ENCODE peak calls at places on chromosome 1, in six cellular contexts. G is uterus; S is activated T-cell treated with anti-CD3 and anti-CD28 coated beads for 48 hours; M is globus pallidus; P is stimulated activated CD8-positive, alpha-beta memory T cell treated with anti-CD3 and anti-CD28 coated beads, Interleukin-15, amount 100 ng/mL, for 1 hour; I is T-helper 2 cell. O is an unnamed sample.

GRCh38 chr1:53306168-53306567 is 21.7 kb downstream of the LRP8 start:
- DNase-seq in M (no peak), G (no peak), I (no peak), P (no peak), S (no peak), O (no peak)

GRCh38 chr1:46806196-46807020 is 7.6 kb downstream of the CYP4B1 start:
- DNase-seq in G (peak), M (no peak), S (no peak), P (no peak), I (no peak), O (no peak)

GRCh38 chr1:19483261-19483660 is 2.1 kb downstream of the CAPZB start:
- DNase-seq in P (no peak), I (no peak), G (no peak), M (no peak), S (no peak), O (no peak)

GRCh38 chr1:32321712-32322291 is 14.2 kb downstream of the MARCKSL1 start:
- DNase-seq in P (no peak), G (no peak), I (peak), M (no peak), S (no peak), O (peak)

GRCh38 chr1:16083486-16083885 is 10.0 kb upstream of the FAM131C start:
- DNase-seq in I (no peak), G (no peak), M (no peak), S (no peak), P (no peak), O (no peak)

GRCh38 chr1:43531453-43531905 is 796 bp downstream of the PTPRF start:
- DNase-seq in G (no peak), M (no peak), I (no peak), P (no peak), S (no peak), O (no peak)

GRCh38 chr1:982765-983436 is 1.0 kb upstream of the PERM1 start:
- DNase-seq in I (no peak), S (no peak), G (no peak), M (no peak), P (no peak), O (no peak)

GRCh38 chr1:179129702-179130473 is 48.0 kb downstream of the TOR3A start:
- DNase-seq in M (peak), S (no peak), P (no peak), I (peak), G (no peak), O (no peak)

GRCh38 chr1:15952317-15953258 is 23.3 kb downstream of the ZBTB17 start:
- DNase-seq in P (no peak), M (no peak), S (peak), I (no peak), G (no peak), O (no peak)

GRCh38 chr1:47675047-47675675 is 237.3 kb downstream of the FOXD2 start:
- DNase-seq in I (no peak), M (no peak), S (no peak), P (no peak), G (no peak), O (no peak)

GRCh38 chr1:92301021-92301420 is 2.2 kb downstream of the RPAP2 start:
- DNase-seq in M (no peak), I (no peak), P (no peak), S (no peak), G (no peak), O (no peak)

GRCh38 chr1:197787623-197788536 is 12.6 kb upstream of the DENND1B start:
- DNase-seq in M (no peak), G (no peak), I (no peak), P (no peak), S (no peak), O (no peak)

GRCh38 chr1:3471356-3472087 is 17.1 kb downstream of the ARHGEF16 start:
- DNase-seq in S (no peak), M (peak), P (no peak), G (no peak), I (no peak), O (no peak)

GRCh38 chr1:102151242-102151641 is 154.5 kb upstream of the OLFM3 start:
- DNase-seq in P (no peak), I (no peak), M (no peak), S (no peak), G (no peak), O (no peak)

O was measured in central memory CD8-positive, alpha-beta T cell.